ENCODE peak calls at places on chromosomes 2 and 18, in six cellular contexts. One of them, this sample, is unnamed.

GRCh38 chr18:58345064-58345463 is 283.8 kb downstream of the ALPK2 start:
- DNase-seq in mesenchymal stem cell: no peak
- DNase-seq in IMR-90: no peak
- DNase-seq in mesendoderm: peak; percentile 56
- DNase-seq in H1: no peak
- DNase-seq in neuronal stem cell: no peak
- DNase-seq in this sample: no peak

GRCh38 chr18:34707670-34708069 is 2.4 kb upstream of the DTNA start:
- DNase-seq in mesenchymal stem cell: peak; percentile 95
- DNase-seq in IMR-90: peak; percentile 92
- DNase-seq in mesendoderm: peak; percentile 90
- DNase-seq in H1: no peak
- DNase-seq in neuronal stem cell: no peak
- DNase-seq in this sample: no peak

GRCh38 chr2:168851674-168852320 is 38.4 kb downstream of the SPC25 start:
- DNase-seq in mesenchymal stem cell: peak; percentile 37
- DNase-seq in IMR-90: peak; percentile 84
- DNase-seq in mesendoderm: no peak
- DNase-seq in H1: no peak
- DNase-seq in neuronal stem cell: no peak
- DNase-seq in this sample: no peak

GRCh38 chr18:45976581-45977373 is 9.6 kb upstream of the EPG5 start:
- DNase-seq in mesenchymal stem cell: no peak
- DNase-seq in IMR-90: no peak
- DNase-seq in mesendoderm: no peak
- DNase-seq in H1: no peak
- DNase-seq in neuronal stem cell: no peak
- DNase-seq in this sample: no peak

GRCh38 chr18:70469916-70470315 is 181.1 kb downstream of the SOCS6 start:
- DNase-seq in mesenchymal stem cell: no peak
- DNase-seq in IMR-90: no peak
- DNase-seq in mesendoderm: peak; percentile 21
- DNase-seq in H1: no peak
- DNase-seq in neuronal stem cell: no peak
- DNase-seq in this sample: no peak

GRCh38 chr2:201419057-201419635 is 32.1 kb downstream of the TRAK2 start:
- DNase-seq in mesenchymal stem cell: no peak
- DNase-seq in IMR-90: no peak
- DNase-seq in mesendoderm: no peak
- DNase-seq in H1: no peak
- DNase-seq in neuronal stem cell: no peak
- DNase-seq in this sample: no peak

GRCh38 chr2:52264488-52264887 is 1232.6 kb upstream of the NRXN1 start:
- DNase-seq in mesenchymal stem cell: no peak
- DNase-seq in IMR-90: no peak
- DNase-seq in mesendoderm: peak; percentile 8
- DNase-seq in H1: no peak
- DNase-seq in neuronal stem cell: no peak
- DNase-seq in this sample: peak; percentile 37

GRCh38 chr2:228731517-228731916 is 539.6 kb downstream of the PID1 start:
- DNase-seq in mesenchymal stem cell: peak; percentile 46
- DNase-seq in IMR-90: peak; percentile 68
- DNase-seq in mesendoderm: peak; percentile 65
- DNase-seq in H1: no peak
- DNase-seq in neuronal stem cell: no peak
- DNase-seq in this sample: no peak

GRCh38 chr2:162929571-162929970 is 91.0 kb upstream of the KCNH7 start:
- DNase-seq in mesenchymal stem cell: peak; percentile 58
- DNase-seq in IMR-90: no peak
- DNase-seq in mesendoderm: no peak
- DNase-seq in H1: no peak
- DNase-seq in neuronal stem cell: no peak
- DNase-seq in this sample: no peak

GRCh38 chr2:66428986-66429612 is 5.8 kb upstream of the MEIS1 start:
- DNase-seq in mesenchymal stem cell: peak; percentile 76
- DNase-seq in IMR-90: peak; percentile 79
- DNase-seq in mesendoderm: peak; percentile 82
- DNase-seq in H1: no peak
- DNase-seq in neuronal stem cell: no peak
- DNase-seq in this sample: no peak

GRCh38 chr2:105186967-105187498 is 54.5 kb upstream of the GPR45 start:
- DNase-seq in mesenchymal stem cell: no peak
- DNase-seq in IMR-90: no peak
- DNase-seq in mesendoderm: peak; percentile 16
- DNase-seq in H1: no peak
- DNase-seq in neuronal stem cell: no peak
- DNase-seq in this sample: peak; percentile 14

GRCh38 chr18:34729264-34729663 is 19.2 kb downstream of the DTNA start:
- DNase-seq in mesenchymal stem cell: peak; percentile 59
- DNase-seq in IMR-90: no peak
- DNase-seq in mesendoderm: peak; percentile 87
- DNase-seq in H1: no peak
- DNase-seq in neuronal stem cell: no peak
- DNase-seq in this sample: peak; percentile 59

GRCh38 chr2:10120158-10120937 is 2.2 kb upstream of the RRM2 start:
- DNase-seq in mesenchymal stem cell: peak; percentile 91
- DNase-seq in IMR-90: peak; percentile 85
- DNase-seq in mesendoderm: peak; percentile 99
- DNase-seq in H1: peak; percentile 97
- DNase-seq in neuronal stem cell: peak; percentile 87
- DNase-seq in this sample: peak; percentile 99

GRCh38 chr2:222448806-222449205 is 24.5 kb downstream of the SGPP2 start:
- DNase-seq in mesenchymal stem cell: peak; percentile 96
- DNase-seq in IMR-90: peak; percentile 44
- DNase-seq in mesendoderm: no peak
- DNase-seq in H1: no peak
- DNase-seq in neuronal stem cell: no peak
- DNase-seq in this sample: no peak

GRCh38 chr18:48735070-48735676 is 196.3 kb downstream of the CTIF start:
- DNase-seq in mesenchymal stem cell: no peak
- DNase-seq in IMR-90: peak; percentile 44
- DNase-seq in mesendoderm: peak; percentile 65
- DNase-seq in H1: no peak
- DNase-seq in neuronal stem cell: no peak
- DNase-seq in this sample: peak; percentile 67

GRCh38 chr2:29613792-29614266 is 307.6 kb downstream of the ALK start:
- DNase-seq in mesenchymal stem cell: no peak
- DNase-seq in IMR-90: no peak
- DNase-seq in mesendoderm: no peak
- DNase-seq in H1: no peak
- DNase-seq in neuronal stem cell: no peak
- DNase-seq in this sample: no peak

GRCh38 chr18:995641-996040 is 91.0 kb downstream of the ADCYAP1 start:
- DNase-seq in mesenchymal stem cell: peak; percentile 64
- DNase-seq in IMR-90: peak; percentile 7
- DNase-seq in mesendoderm: no peak
- DNase-seq in H1: no peak
- DNase-seq in neuronal stem cell: no peak
- DNase-seq in this sample: no peak

GRCh38 chr2:217795706-217796465 is 206.9 kb downstream of the TNS1 start:
- DNase-seq in mesenchymal stem cell: no peak
- DNase-seq in IMR-90: no peak
- DNase-seq in mesendoderm: peak; percentile 77
- DNase-seq in H1: peak; percentile 39
- DNase-seq in neuronal stem cell: no peak
- DNase-seq in this sample: no peak

GRCh38 chr18:69898241-69898861 is 49.3 kb downstream of the CD226 start:
- DNase-seq in mesenchymal stem cell: no peak
- DNase-seq in IMR-90: no peak
- DNase-seq in mesendoderm: no peak
- DNase-seq in H1: no peak
- DNase-seq in neuronal stem cell: no peak
- DNase-seq in this sample: no peak

GRCh38 chr2:39942970-39943369 is 163.9 kb upstream of the THUMPD2 start:
- DNase-seq in mesenchymal stem cell: peak; percentile 7
- DNase-seq in IMR-90: peak; percentile 33
- DNase-seq in mesendoderm: no peak
- DNase-seq in H1: no peak
- DNase-seq in neuronal stem cell: no peak
- DNase-seq in this sample: no peak

GRCh38 chr2:166134252-166135151 is 6.7 kb upstream of the SCN1A start:
- DNase-seq in mesenchymal stem cell: no peak
- DNase-seq in IMR-90: no peak
- DNase-seq in mesendoderm: no peak
- DNase-seq in H1: no peak
- DNase-seq in neuronal stem cell: no peak
- DNase-seq in this sample: no peak

GRCh38 chr2:215136669-215137328 is 1.6 kb downstream of the ABCA12 start:
- DNase-seq in mesenchymal stem cell: peak; percentile 18
- DNase-seq in IMR-90: peak; percentile 6
- DNase-seq in mesendoderm: peak; percentile 5
- DNase-seq in H1: no peak
- DNase-seq in neuronal stem cell: no peak
- DNase-seq in this sample: no peak

GRCh38 chr2:19362094-19362649 is 3.7 kb upstream of the OSR1 start:
- DNase-seq in mesenchymal stem cell: peak; percentile 47
- DNase-seq in IMR-90: peak; percentile 50
- DNase-seq in mesendoderm: peak; percentile 37
- DNase-seq in H1: no peak
- DNase-seq in neuronal stem cell: no peak
- DNase-seq in this sample: no peak

GRCh38 chr2:172865422-172865821 is 129.8 kb downstream of the RAPGEF4 start:
- DNase-seq in mesenchymal stem cell: no peak
- DNase-seq in IMR-90: peak; percentile 48
- DNase-seq in mesendoderm: peak; percentile 29
- DNase-seq in H1: no peak
- DNase-seq in neuronal stem cell: no peak
- DNase-seq in this sample: peak; percentile 40

GRCh38 chr18:27585602-27586173 is 400.6 kb upstream of the CHST9 start:
- DNase-seq in mesenchymal stem cell: no peak
- DNase-seq in IMR-90: no peak
- DNase-seq in mesendoderm: no peak
- DNase-seq in H1: no peak
- DNase-seq in neuronal stem cell: no peak
- DNase-seq in this sample: no peak

GRCh38 chr2:112958428-112959108 is 19.2 kb upstream of the IL36G start:
- DNase-seq in mesenchymal stem cell: peak; percentile 68
- DNase-seq in IMR-90: peak; percentile 57
- DNase-seq in mesendoderm: peak; percentile 69
- DNase-seq in H1: peak; percentile 49
- DNase-seq in neuronal stem cell: peak; percentile 37
- DNase-seq in this sample: peak; percentile 49

GRCh38 chr2:5720426-5720825 is 28.2 kb downstream of the SOX11 start:
- DNase-seq in mesenchymal stem cell: peak; percentile 7
- DNase-seq in IMR-90: peak; percentile 78
- DNase-seq in mesendoderm: no peak
- DNase-seq in H1: no peak
- DNase-seq in neuronal stem cell: no peak
- DNase-seq in this sample: no peak

GRCh38 chr2:10407841-10408648 is 40.1 kb downstream of the ODC1 start:
- DNase-seq in mesenchymal stem cell: peak; percentile 54
- DNase-seq in IMR-90: peak; percentile 34
- DNase-seq in mesendoderm: peak; percentile 93
- DNase-seq in H1: no peak
- DNase-seq in neuronal stem cell: no peak
- DNase-seq in this sample: peak; percentile 82

GRCh38 chr2:215466097-215466909 is 30.4 kb upstream of the FN1 start:
- DNase-seq in mesenchymal stem cell: no peak
- DNase-seq in IMR-90: peak; percentile 50
- DNase-seq in mesendoderm: no peak
- DNase-seq in H1: no peak
- DNase-seq in neuronal stem cell: no peak
- DNase-seq in this sample: no peak

GRCh38 chr2:17594533-17595391 is 54.3 kb downstream of the VSNL1 start:
- DNase-seq in mesenchymal stem cell: peak; percentile 24
- DNase-seq in IMR-90: peak; percentile 50
- DNase-seq in mesendoderm: peak; percentile 54
- DNase-seq in H1: peak; percentile 27
- DNase-seq in neuronal stem cell: no peak
- DNase-seq in this sample: no peak

GRCh38 chr18:70982292-70982691 is 693.4 kb downstream of the SOCS6 start:
- DNase-seq in mesenchymal stem cell: no peak
- DNase-seq in IMR-90: no peak
- DNase-seq in mesendoderm: no peak
- DNase-seq in H1: no peak
- DNase-seq in neuronal stem cell: no peak
- DNase-seq in this sample: no peak

GRCh38 chr18:31303771-31304170 is 14.2 kb upstream of the DSG1 start:
- DNase-seq in mesenchymal stem cell: no peak
- DNase-seq in IMR-90: peak; percentile 0
- DNase-seq in mesendoderm: no peak
- DNase-seq in H1: no peak
- DNase-seq in neuronal stem cell: no peak
- DNase-seq in this sample: no peak

GRCh38 chr2:218671077-218671653 is 637 bp downstream of the RNF25 start:
- DNase-seq in mesenchymal stem cell: peak; percentile 71
- DNase-seq in IMR-90: peak; percentile 20
- DNase-seq in mesendoderm: peak; percentile 27
- DNase-seq in H1: no peak
- DNase-seq in neuronal stem cell: no peak
- DNase-seq in this sample: no peak

GRCh38 chr2:127086800-127087737 is 19.9 kb downstream of the BIN1 start:
- DNase-seq in mesenchymal stem cell: peak; percentile 93
- DNase-seq in IMR-90: peak; percentile 88
- DNase-seq in mesendoderm: peak; percentile 89
- DNase-seq in H1: peak; percentile 69
- DNase-seq in neuronal stem cell: peak; percentile 61
- DNase-seq in this sample: peak; percentile 82
- H2BK15ac ChIP-seq in mesenchymal stem cell: peak overlapping the region; percentile 39
- H2BK15ac ChIP-seq in IMR-90: peak overlapping the region; percentile 79
- H2BK15ac ChIP-seq in mesendoderm: no peak overlapping the region
- H2BK15ac ChIP-seq in H1: peak overlapping the region; percentile 61
- H2BK15ac ChIP-seq in neuronal stem cell: peak overlapping the region; percentile 68
- H2BK15ac ChIP-seq in this sample: no peak overlapping the region

DNA sequence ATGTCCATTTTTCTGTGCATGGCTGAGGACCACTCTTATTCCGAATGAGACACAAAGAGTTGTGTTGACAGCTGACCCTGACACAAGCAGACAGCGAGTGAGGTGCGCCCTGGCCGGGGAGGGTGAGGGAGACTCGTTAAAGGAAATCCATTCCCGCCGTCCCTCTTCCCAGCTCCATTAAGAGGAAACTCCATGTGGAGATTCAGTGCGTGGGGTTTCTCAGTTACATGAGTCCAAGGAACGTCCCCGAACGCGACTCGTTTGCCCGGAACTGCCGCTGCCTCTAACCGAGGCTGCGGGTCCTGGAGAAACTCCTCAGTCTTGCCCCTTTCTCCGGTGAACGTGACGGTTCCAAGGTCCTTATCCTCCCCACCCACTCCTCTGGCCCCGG is 1.0 kb downstream of the GREB1L start:
- DNase-seq in mesenchymal stem cell: peak; percentile 32
- DNase-seq in IMR-90: no peak
- DNase-seq in mesendoderm: peak; percentile 26
- DNase-seq in H1: peak; percentile 55
- DNase-seq in neuronal stem cell: no peak
- DNase-seq in this sample: peak; percentile 28
- H2BK120ac ChIP-seq in mesenchymal stem cell: no peak overlapping the region
- H2BK120ac ChIP-seq in IMR-90: no peak overlapping the region
- H2BK120ac ChIP-seq in mesendoderm: no peak overlapping the region
- H2BK120ac ChIP-seq in H1: no peak overlapping the region
- H2BK120ac ChIP-seq in neuronal stem cell: no peak overlapping the region
- H2BK120ac ChIP-seq in this sample: no peak overlapping the region

GRCh38 chr2:149577269-149577668 is 10.3 kb downstream of the MMADHC start:
- DNase-seq in mesenchymal stem cell: no peak
- DNase-seq in IMR-90: no peak
- DNase-seq in mesendoderm: no peak
- DNase-seq in H1: no peak
- DNase-seq in neuronal stem cell: no peak
- DNase-seq in this sample: no peak
- H2BK15ac ChIP-seq in mesenchymal stem cell: no peak overlapping the region
- H2BK15ac ChIP-seq in IMR-90: no peak overlapping the region
- H2BK15ac ChIP-seq in mesendoderm: no peak overlapping the region
- H2BK15ac ChIP-seq in H1: no peak overlapping the region
- H2BK15ac ChIP-seq in neuronal stem cell: no peak overlapping the region
- H2BK15ac ChIP-seq in this sample: no peak overlapping the region

GRCh38 chr2:128261245-128262128 is 57.2 kb downstream of the HS6ST1 start:
- DNase-seq in mesenchymal stem cell: no peak
- DNase-seq in IMR-90: no peak
- DNase-seq in mesendoderm: no peak
- DNase-seq in H1: peak; percentile 67
- DNase-seq in neuronal stem cell: no peak
- DNase-seq in this sample: peak; percentile 37
- H2BK120ac ChIP-seq in mesenchymal stem cell: peak overlapping the region; percentile 29
- H2BK120ac ChIP-seq in IMR-90: peak overlapping the region; percentile 36
- H2BK120ac ChIP-seq in mesendoderm: peak overlapping the region; percentile 56
- H2BK120ac ChIP-seq in H1: peak overlapping the region; percentile 72
- H2BK120ac ChIP-seq in neuronal stem cell: peak overlapping the region; percentile 96
- H2BK120ac ChIP-seq in this sample: no peak overlapping the region

This sample was measured in H9.